ENCODE peak calls at places on chromosome 12, in eight cellular contexts. One of them, this sample, is unnamed.

GRCh38 chr12:122009741-122010140 is 11.9 kb upstream of the BCL7A start:
- DNase-seq in foreskin fibroblast: no peak
- DNase-seq in PC-3: no peak
- DNase-seq in stimulated activated CD8-positive, alpha-beta memory T cell treated with anti-CD3 and anti-CD28 coated beads, Interleukin-7, amount 100 ng/mL, for 1 hour: no peak
- DNase-seq in right cardiac atrium: no peak
- DNase-seq in GM06990: no peak
- DNase-seq in suprapubic skin: no peak
- DNase-seq in GM23338: no peak
- DNase-seq in this sample: no peak

GRCh38 chr12:69329669-69330428 is 18.3 kb upstream of the LYZ start:
- DNase-seq in foreskin fibroblast: no peak
- DNase-seq in PC-3: peak; percentile 18
- DNase-seq in stimulated activated CD8-positive, alpha-beta memory T cell treated with anti-CD3 and anti-CD28 coated beads, Interleukin-7, amount 100 ng/mL, for 1 hour: no peak
- DNase-seq in right cardiac atrium: no peak
- DNase-seq in GM06990: no peak
- DNase-seq in suprapubic skin: no peak
- DNase-seq in GM23338: no peak
- DNase-seq in this sample: no peak

GRCh38 chr12:123478069-123478468 is 20.1 kb downstream of the SNRNP35 start:
- DNase-seq in foreskin fibroblast: no peak
- DNase-seq in PC-3: no peak
- DNase-seq in stimulated activated CD8-positive, alpha-beta memory T cell treated with anti-CD3 and anti-CD28 coated beads, Interleukin-7, amount 100 ng/mL, for 1 hour: no peak
- DNase-seq in right cardiac atrium: no peak
- DNase-seq in GM06990: no peak
- DNase-seq in suprapubic skin: no peak
- DNase-seq in GM23338: no peak
- DNase-seq in this sample: no peak

GRCh38 chr12:117439531-117440001 is 78.1 kb upstream of the NOS1 start:
- DNase-seq in foreskin fibroblast: no peak
- DNase-seq in PC-3: no peak
- DNase-seq in stimulated activated CD8-positive, alpha-beta memory T cell treated with anti-CD3 and anti-CD28 coated beads, Interleukin-7, amount 100 ng/mL, for 1 hour: no peak
- DNase-seq in right cardiac atrium: no peak
- DNase-seq in GM06990: no peak
- DNase-seq in suprapubic skin: no peak
- DNase-seq in GM23338: peak; percentile 25
- DNase-seq in this sample: no peak

GRCh38 chr12:69985656-69986055 is 160.6 kb downstream of the MYRFL start:
- DNase-seq in foreskin fibroblast: no peak
- DNase-seq in PC-3: peak; percentile 56
- DNase-seq in stimulated activated CD8-positive, alpha-beta memory T cell treated with anti-CD3 and anti-CD28 coated beads, Interleukin-7, amount 100 ng/mL, for 1 hour: no peak
- DNase-seq in right cardiac atrium: no peak
- DNase-seq in GM06990: peak; percentile 24
- DNase-seq in suprapubic skin: no peak
- DNase-seq in GM23338: peak; percentile 62
- DNase-seq in this sample: no peak

GRCh38 chr12:106205208-106206069 is 42.4 kb downstream of the CKAP4 start:
- DNase-seq in foreskin fibroblast: peak; percentile 16
- DNase-seq in PC-3: peak; percentile 75
- DNase-seq in stimulated activated CD8-positive, alpha-beta memory T cell treated with anti-CD3 and anti-CD28 coated beads, Interleukin-7, amount 100 ng/mL, for 1 hour: no peak
- DNase-seq in right cardiac atrium: peak; percentile 79
- DNase-seq in GM06990: no peak
- DNase-seq in suprapubic skin: no peak
- DNase-seq in GM23338: peak; percentile 25
- DNase-seq in this sample: peak; percentile 44

GRCh38 chr12:27573972-27574371 is 50.0 kb downstream of the PPFIBP1 start:
- DNase-seq in foreskin fibroblast: peak; percentile 97
- DNase-seq in PC-3: peak; percentile 99
- DNase-seq in stimulated activated CD8-positive, alpha-beta memory T cell treated with anti-CD3 and anti-CD28 coated beads, Interleukin-7, amount 100 ng/mL, for 1 hour: no peak
- DNase-seq in right cardiac atrium: no peak
- DNase-seq in GM06990: no peak
- DNase-seq in suprapubic skin: no peak
- DNase-seq in GM23338: no peak
- DNase-seq in this sample: peak; percentile 83

GRCh38 chr12:119006749-119007148 is 25.4 kb downstream of the SRRM4 start:
- DNase-seq in foreskin fibroblast: no peak
- DNase-seq in PC-3: no peak
- DNase-seq in stimulated activated CD8-positive, alpha-beta memory T cell treated with anti-CD3 and anti-CD28 coated beads, Interleukin-7, amount 100 ng/mL, for 1 hour: no peak
- DNase-seq in right cardiac atrium: no peak
- DNase-seq in GM06990: no peak
- DNase-seq in suprapubic skin: no peak
- DNase-seq in GM23338: peak; percentile 41
- DNase-seq in this sample: no peak

GRCh38 chr12:102659200-102659911 is 179.0 kb upstream of the IGF1 start:
- DNase-seq in foreskin fibroblast: no peak
- DNase-seq in PC-3: no peak
- DNase-seq in stimulated activated CD8-positive, alpha-beta memory T cell treated with anti-CD3 and anti-CD28 coated beads, Interleukin-7, amount 100 ng/mL, for 1 hour: no peak
- DNase-seq in right cardiac atrium: no peak
- DNase-seq in GM06990: no peak
- DNase-seq in suprapubic skin: no peak
- DNase-seq in GM23338: peak; percentile 35
- DNase-seq in this sample: no peak

GRCh38 chr12:98594050-98594853 is 766 bp downstream of the SLC25A3 start:
- DNase-seq in foreskin fibroblast: peak; percentile 57
- DNase-seq in PC-3: peak; percentile 14
- DNase-seq in stimulated activated CD8-positive, alpha-beta memory T cell treated with anti-CD3 and anti-CD28 coated beads, Interleukin-7, amount 100 ng/mL, for 1 hour: no peak
- DNase-seq in right cardiac atrium: peak; percentile 80
- DNase-seq in GM06990: no peak
- DNase-seq in suprapubic skin: peak; percentile 86
- DNase-seq in GM23338: peak; percentile 15
- DNase-seq in this sample: peak; percentile 12

This sample was measured in mammary epithelial cell.